ENCODE peak calls at places on chromosomes 7 and 10, in ten cellular contexts. F is stimulated activated CD4-positive, alpha-beta T cell treated with anti-CD3 and anti-CD28 coated beads, TNF-alpha, amount 100 ng/mL, for 24 hours; B is NCI-H510A treated with DMSO at 0.1 percent for 48 hours; U is NCI-H446 treated with DMSO at 0.1 percent for 48 hours; Y is GM04504; T is dermis blood vessel endothelial cell; K is CD4-positive, alpha-beta T cell; E is MCF 10A; P is suprapubic skin; W is NCI-H2029 treated with DMSO at 0.1 percent for 48 hours. M is an unnamed sample.

GRCh38 chr10:71272122-71272771 is 46.8 kb upstream of the SLC29A3 start:
- DNase-seq in F (no peak), B (no peak), U (no peak), Y (peak), T (peak), K (no peak), E (peak), P (no peak), W (no peak), M (no peak)

GRCh38 chr7:134512271-134512670 is 15.1 kb upstream of the AKR1B10 start:
- DNase-seq in F (no peak), B (no peak), U (no peak), Y (no peak), T (no peak), K (no peak), E (peak), P (no peak), W (no peak), M (no peak)

GRCh38 chr10:93067443-93068365 is 6.0 kb upstream of the CYP26A1 start:
- DNase-seq in F (no peak), B (no peak), U (no peak), Y (no peak), T (no peak), K (no peak), E (no peak), P (no peak), W (no peak), M (no peak)

GRCh38 chr10:47048533-47048905 is 137.3 kb downstream of the PTPN20 start:
- DNase-seq in F (no peak), B (no peak), U (no peak), Y (no peak), T (no peak), K (no peak), E (no peak), P (no peak), W (no peak), M (peak)

GRCh38 chr7:41881313-41882130 is 178.6 kb upstream of the INHBA start:
- DNase-seq in F (peak), B (no peak), U (no peak), Y (no peak), T (no peak), K (peak), E (no peak), P (no peak), W (no peak), M (peak)

GRCh38 chr10:126839094-126839761 is 66.0 kb upstream of the DOCK1 start:
- DNase-seq in F (no peak), B (peak), U (no peak), Y (no peak), T (no peak), K (no peak), E (no peak), P (no peak), W (peak), M (no peak)

GRCh38 chr10:3477683-3478082 is 305.1 kb upstream of the PITRM1 start:
- DNase-seq in F (no peak), B (no peak), U (no peak), Y (no peak), T (peak), K (no peak), E (peak), P (no peak), W (no peak), M (peak)

GRCh38 chr10:73886625-73887024 is 12.3 kb upstream of the CAMK2G start:
- DNase-seq in F (no peak), B (no peak), U (no peak), Y (no peak), T (no peak), K (no peak), E (no peak), P (no peak), W (no peak), M (no peak)

GRCh38 chr10:61262486-61263261 is 190.5 kb downstream of the TMEM26 start:
- DNase-seq in F (no peak), B (no peak), U (no peak), Y (peak), T (no peak), K (no peak), E (peak), P (no peak), W (no peak), M (no peak)